ENCODE peak calls at places on chromosomes 6 and 20, in five cellular contexts. O, I, W, D and S are unnamed samples.

GRCh38 chr6:150091466-150091865 is 22.5 kb upstream of the ULBP3 start:
- DNase-seq in O (no peak), I (no peak), W (no peak), D (no peak), S (no peak)

GRCh38 chr20:3250091-3250504 is 11.1 kb upstream of the SLC4A11 start:
- DNase-seq in O (peak), I (no peak), W (peak), D (peak), S (no peak)

GRCh38 chr6:63140682-63141318 is 70.5 kb upstream of the FKBP1C start:
- DNase-seq in O (no peak), I (no peak), W (no peak), D (no peak), S (no peak)

GRCh38 chr20:50481741-50482140 is 28.4 kb upstream of the PTPN1 start:
- DNase-seq in O (no peak), I (no peak), W (no peak), D (no peak), S (no peak)

GRCh38 chr6:21079468-21080048 is 514.0 kb upstream of the SOX4 start:
- DNase-seq in O (no peak), I (no peak), W (no peak), D (no peak), S (no peak)

GRCh38 chr6:95448208-95448607 is 129.1 kb upstream of the MANEA start:
- DNase-seq in O (no peak), I (no peak), W (no peak), D (no peak), S (no peak)

GRCh38 chr6:5085638-5086293 is 625 bp downstream of the PPP1R3G start:
- DNase-seq in O (no peak), I (peak), W (no peak), D (peak), S (no peak)

GRCh38 chr20:1900321-1900791 is 5.1 kb downstream of the SIRPA start:
- DNase-seq in O (peak), I (peak), W (peak), D (peak), S (no peak)

GRCh38 chr6:125528614-125529013 is 220.8 kb upstream of the HEY2 start:
- DNase-seq in O (no peak), I (no peak), W (no peak), D (peak), S (no peak)

GRCh38 chr6:15879372-15880261 is 216.8 kb upstream of the DTNBP1 start:
- DNase-seq in O (peak), I (no peak), W (no peak), D (no peak), S (no peak)

GRCh38 chr6:106098383-106099234 is 12.5 kb downstream of the PRDM1 start:
- DNase-seq in O (peak), I (no peak), W (no peak), D (no peak), S (no peak)

GRCh38 chr20:57664476-57664875 is 44.2 kb upstream of the ZBP1 start:
- DNase-seq in O (no peak), I (no peak), W (no peak), D (no peak), S (peak)

GRCh38 chr6:109511832-109512231 is 28.8 kb upstream of the ZBTB24 start:
- DNase-seq in O (no peak), I (no peak), W (no peak), D (no peak), S (no peak)

GRCh38 chr6:130937942-130938604 is 110.9 kb downstream of the SMLR1 start:
- DNase-seq in O (no peak), I (no peak), W (no peak), D (no peak), S (no peak)

GRCh38 chr6:106974999-106975698 is 620 bp upstream of the CD24 start:
- DNase-seq in O (peak), I (peak), W (peak), D (peak), S (no peak)

GRCh38 chr20:2874456-2874855 is 1.2 kb downstream of the PTPRA start:
- DNase-seq in O (no peak), I (no peak), W (no peak), D (no peak), S (no peak)

GRCh38 chr20:32902456-32903420 is 44.0 kb downstream of the EFCAB8 start:
- DNase-seq in O (peak), I (peak), W (peak), D (peak), S (no peak)

GRCh38 chr20:6381887-6382286 is 259.1 kb upstream of the FERMT1 start:
- DNase-seq in O (no peak), I (no peak), W (no peak), D (peak), S (no peak)

GRCh38 chr6:14910692-14911547 is 334.9 kb upstream of the JARID2 start:
- DNase-seq in O (no peak), I (no peak), W (no peak), D (no peak), S (no peak)

GRCh38 chr20:44345147-44345546 is 8.3 kb downstream of the R3HDML start:
- DNase-seq in O (no peak), I (no peak), W (no peak), D (no peak), S (no peak)

GRCh38 chr6:19368511-19368910 is 468.7 kb upstream of the ID4 start:
- DNase-seq in O (no peak), I (no peak), W (no peak), D (no peak), S (no peak)
- TF ChIP-seq CTCF in O (no peak), I (no peak), W (no peak), D (no peak), S (peak)

GRCh38 chr6:68226460-68226859 is 408.6 kb upstream of the ADGRB3 start:
- DNase-seq in O (no peak), I (no peak), W (no peak), D (no peak), S (no peak)
- TF ChIP-seq CTCF in O (peak), I (peak), W (no peak), D (peak), S (peak)

GRCh38 chr6:90180526-90180925 is 116.1 kb downstream of the BACH2 start:
- DNase-seq in O (no peak), I (no peak), W (no peak), D (no peak), S (no peak)

GRCh38 chr6:90175627-90176538 is 120.8 kb downstream of the BACH2 start:
- DNase-seq in O (no peak), I (no peak), W (no peak), D (no peak), S (no peak)

GRCh38 chr6:90177544-90178293 is 118.9 kb downstream of the BACH2 start:
- DNase-seq in O (no peak), I (no peak), W (no peak), D (no peak), S (no peak)

GRCh38 chr6:90178294-90178678 is 118.4 kb downstream of the BACH2 start:
- DNase-seq in O (no peak), I (no peak), W (no peak), D (no peak), S (no peak)

GRCh38 chr6:90179190-90180169 is 117.2 kb downstream of the BACH2 start:
- DNase-seq in O (no peak), I (no peak), W (no peak), D (no peak), S (no peak)
- TF ChIP-seq CTCF in O (peak), I (peak), W (peak), D (peak), S (peak)

GRCh38 chr6:168145747-168146596 is 67.0 kb upstream of the FRMD1 start:
- DNase-seq in O (no peak), I (no peak), W (no peak), D (no peak), S (peak)

GRCh38 chr6:168150551-168151444 is 71.8 kb upstream of the FRMD1 start:
- DNase-seq in O (no peak), I (no peak), W (no peak), D (peak), S (peak)

GRCh38 chr6:168149015-168149414 is 70.0 kb upstream of the FRMD1 start:
- DNase-seq in O (no peak), I (no peak), W (no peak), D (no peak), S (peak)

GRCh38 chr6:168147205-168147738 is 68.3 kb upstream of the FRMD1 start:
- DNase-seq in O (no peak), I (no peak), W (no peak), D (no peak), S (no peak)

GRCh38 chr6:168148231-168148849 is 69.3 kb upstream of the FRMD1 start:
- DNase-seq in O (no peak), I (no peak), W (no peak), D (no peak), S (no peak)
- TF ChIP-seq CTCF in O (no peak), I (no peak), W (no peak), D (no peak), S (no peak)

GRCh38 chr20:36717657-36718056 is 28.2 kb downstream of the NDRG3 start:
- DNase-seq in O (no peak), I (no peak), W (no peak), D (no peak), S (no peak)
- TF ChIP-seq CTCF in O (peak), I (no peak), W (peak), D (no peak), S (peak)

GRCh38 chr6:138593100-138593877 is 94.0 kb upstream of the NHSL1 start:
- DNase-seq in O (no peak), I (no peak), W (peak), D (no peak), S (no peak)

GRCh38 chr6:138596591-138596990 is 97.3 kb upstream of the NHSL1 start:
- DNase-seq in O (no peak), I (no peak), W (no peak), D (no peak), S (no peak)

GRCh38 chr6:138596126-138596525 is 96.8 kb upstream of the NHSL1 start:
- DNase-seq in O (no peak), I (no peak), W (no peak), D (no peak), S (no peak)

GRCh38 chr6:138594042-138594636 is 94.8 kb upstream of the NHSL1 start:
- DNase-seq in O (no peak), I (no peak), W (no peak), D (no peak), S (no peak)

DNA sequence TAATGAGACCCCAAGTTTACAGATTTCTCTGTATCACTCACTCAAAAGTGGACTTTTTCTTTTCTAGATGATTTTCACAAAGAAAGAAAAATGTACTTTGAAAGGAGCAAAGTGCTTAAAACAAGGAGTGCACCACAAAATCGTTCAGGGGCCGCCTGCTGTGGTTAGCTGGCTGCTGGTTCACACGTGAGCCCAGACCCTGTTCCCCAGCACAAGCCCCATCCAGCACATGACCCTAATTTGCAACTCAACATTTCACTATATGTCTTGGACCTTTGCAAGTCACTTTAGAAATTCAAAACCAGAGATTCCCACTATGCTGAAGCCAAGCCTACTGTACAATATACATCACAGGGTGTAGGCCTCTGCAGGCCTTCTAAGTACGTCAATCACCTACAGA is 95.5 kb upstream of the NHSL1 start:
- DNase-seq in O (no peak), I (no peak), W (no peak), D (no peak), S (no peak)
- TF ChIP-seq CTCF in O (no peak), I (no peak), W (no peak), D (no peak), S (no peak)